ENCODE peak calls at places on chromosomes 7 and 10, in five cellular contexts. Y is HCT116, M is GM12878, Z is HepG2, S is K562. X is an unnamed sample.

GRCh38 chr10:8052344-8052969 is 2.0 kb upstream of the GATA3 start:
- DNase-seq in M (no peak), Y (no peak), S (no peak), Z (no peak), X (no peak)

GRCh38 chr10:114044251-114045070 is 795 bp downstream of the ADRB1 start:
- DNase-seq in S (no peak), Y (no peak), Z (no peak), M (no peak), X (no peak)

GRCh38 chr10:79349072-79349491 is 1.8 kb downstream of the PPIF start:
- DNase-seq in Z (no peak), Y (no peak), M (no peak), S (no peak), X (no peak)

GRCh38 chr10:90751107-90751997 is 106.5 kb downstream of the HTR7 start:
- DNase-seq in M (peak; percentile 27), S (peak; percentile 41), Y (peak; percentile 45), Z (peak; percentile 49), X (peak; percentile 77)

GRCh38 chr7:30755384-30756154 is 3.6 kb downstream of the INMT start:
- DNase-seq in Z (no peak), Y (no peak), S (no peak), M (no peak), X (no peak)

GRCh38 chr7:132161231-132161915 is 414.9 kb downstream of the PLXNA4 start:
- DNase-seq in Z (no peak), M (no peak), Y (no peak), S (peak; percentile 18), X (peak; percentile 4)

GRCh38 chr7:157310676-157311185 is 26.1 kb upstream of the DNAJB6 start:
- DNase-seq in Y (no peak), Z (no peak), S (no peak), M (no peak), X (no peak)

GRCh38 chr10:60573342-60573741 is 183.7 kb upstream of the ANK3 start:
- DNase-seq in M (no peak), S (no peak), Y (no peak), Z (no peak), X (no peak)

GRCh38 chr10:110485541-110485940 is 12.2 kb upstream of the DUSP5 start:
- DNase-seq in Z (no peak), S (no peak), Y (no peak), M (no peak), X (no peak)

GRCh38 chr10:30028006-30028441 is 31.4 kb downstream of the JCAD start:
- DNase-seq in Z (no peak), S (no peak), M (no peak), Y (no peak), X (no peak)

GRCh38 chr10:114304566-114305421 is 65.7 kb downstream of the VWA2 start:
- DNase-seq in Z (no peak), Y (no peak), M (no peak), S (no peak), X (peak; percentile 22)

GRCh38 chr7:133365892-133366291 is 113.0 kb downstream of the EXOC4 start:
- DNase-seq in M (no peak), Z (no peak), S (no peak), Y (no peak), X (no peak)

GRCh38 chr10:56095506-56096225 is 265.4 kb downstream of the ZWINT start:
- DNase-seq in Z (no peak), M (no peak), Y (no peak), S (no peak), X (no peak)

GRCh38 chr7:104017001-104017400 is 27.5 kb upstream of the RELN start:
- DNase-seq in Z (no peak), S (no peak), M (no peak), Y (no peak), X (no peak)

GRCh38 chr7:22216832-22217475 is 140.0 kb downstream of the RAPGEF5 start:
- DNase-seq in Z (no peak), S (no peak), M (no peak), Y (no peak), X (no peak)

GRCh38 chr7:43735802-43736603 is 6.7 kb upstream of the COA1 start:
- DNase-seq in Y (no peak), S (peak; percentile 81), Z (peak; percentile 41), M (peak; percentile 90), X (no peak)

GRCh38 chr7:111012152-111012551 is 78.8 kb upstream of the LRRN3 start:
- DNase-seq in Z (no peak), M (no peak), Y (no peak), S (no peak), X (no peak)

GRCh38 chr7:98352621-98353020 is 48.3 kb downstream of the BAIAP2L1 start:
- DNase-seq in M (no peak), S (no peak), Y (no peak), Z (no peak), X (no peak)

GRCh38 chr10:78974409-78975317 is 94.1 kb upstream of the ZMIZ1 start:
- DNase-seq in S (peak; percentile 84), Z (peak; percentile 76), M (no peak), Y (peak; percentile 47), X (peak; percentile 71)

GRCh38 chr10:36640626-36641025 is 484.8 kb upstream of the ANKRD30A start:
- DNase-seq in Y (no peak), Z (no peak), S (no peak), M (no peak), X (no peak)

GRCh38 chr7:11539853-11540252 is 292.1 kb downstream of the THSD7A start:
- DNase-seq in S (no peak), Z (no peak), M (no peak), Y (no peak), X (no peak)

GRCh38 chr7:106177295-106177690 is 65.2 kb upstream of the SYPL1 start:
- DNase-seq in M (no peak), S (no peak), Z (no peak), Y (no peak), X (no peak)

GRCh38 chr7:35025391-35025870 is 11.9 kb downstream of the DPY19L1 start:
- DNase-seq in M (no peak), Y (no peak), S (no peak), Z (no peak), X (peak; percentile 93)

GRCh38 chr7:44847509-44847919 is 373 bp downstream of the H2AZ2 start:
- DNase-seq in S (peak; percentile 91), M (peak; percentile 51), Y (peak; percentile 51), Z (peak; percentile 69), X (peak; percentile 87)

GRCh38 chr7:155388561-155388960 is 69.4 kb upstream of the EN2 start:
- DNase-seq in Z (no peak), S (no peak), Y (no peak), M (no peak), X (no peak)

GRCh38 chr10:51074238-51075028 is at the start of gene PRKG1:
- DNase-seq in S (no peak), M (no peak), Z (peak; percentile 5), Y (no peak), X (peak; percentile 87)

GRCh38 chr7:152887779-152888178 is 128.2 kb downstream of the ACTR3B start:
- DNase-seq in Z (no peak), Y (no peak), M (no peak), S (peak; percentile 38), X (no peak)

GRCh38 chr7:64947252-64948000 is 43.4 kb downstream of the ZNF117 start:
- DNase-seq in M (no peak), S (no peak), Z (no peak), Y (no peak), X (no peak)

GRCh38 chr10:5565671-5566581 is 41.2 kb downstream of the CALML3 start:
- DNase-seq in Z (no peak), S (no peak), Y (no peak), M (no peak), X (no peak)

GRCh38 chr7:42869131-42870020 is 42.5 kb downstream of the C7orf25 start:
- DNase-seq in Y (peak; percentile 10), Z (no peak), S (peak; percentile 47), M (peak; percentile 78), X (no peak)

GRCh38 chr7:157253850-157254249 is 83.0 kb upstream of the DNAJB6 start:
- DNase-seq in Z (no peak), M (no peak), S (no peak), Y (no peak), X (peak; percentile 49)

GRCh38 chr10:3813986-3814831 is 29.2 kb upstream of the KLF6 start:
- DNase-seq in S (no peak), M (no peak), Y (no peak), Z (peak; percentile 64), X (no peak)

GRCh38 chr10:51832652-51833383 is 133.4 kb upstream of the CSTF2T start:
- DNase-seq in M (peak; percentile 8), S (peak; percentile 2), Y (peak; percentile 79), Z (peak; percentile 44), X (no peak)

GRCh38 chr10:17406036-17406834 is 48.2 kb downstream of the ST8SIA6 start:
- DNase-seq in Z (no peak), Y (no peak), M (no peak), S (no peak), X (no peak)
- TF ChIP-seq JUND in Z (no peak), Y (no peak), M (no peak), S (no peak), X (no peak)

GRCh38 chr7:20778063-20778721 is 8.5 kb downstream of the SP8 start:
- DNase-seq in Z (no peak), M (no peak), Y (no peak), S (peak; percentile 36), X (no peak)
- TF ChIP-seq JUND in Z (no peak), M (no peak), Y (no peak), S (no peak), X (no peak)

DNA sequence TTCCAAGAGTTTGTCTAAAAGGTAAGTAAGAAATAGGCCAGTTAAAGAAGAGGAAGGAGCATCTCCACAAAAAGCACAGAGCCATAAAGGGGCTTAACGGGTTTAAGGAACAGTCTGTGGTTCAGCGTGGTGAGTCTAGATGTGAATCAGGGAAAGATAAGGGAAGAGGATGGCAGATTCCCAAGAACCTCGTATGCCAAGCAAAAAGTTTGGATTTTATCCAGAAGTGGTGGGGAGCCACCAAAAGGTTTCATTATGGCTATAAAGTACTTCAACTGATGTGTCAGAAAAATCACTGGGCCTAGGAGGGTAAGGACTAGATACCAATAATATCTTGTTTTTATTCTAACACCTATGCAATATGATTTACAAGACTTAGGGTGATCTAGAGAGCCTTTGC is 161.9 kb upstream of the PTER start:
- DNase-seq in Z (no peak), M (no peak), Y (no peak), S (no peak), X (no peak)
- TF ChIP-seq JUND in Z (no peak), M (no peak), Y (no peak), S (no peak), X (no peak)

GRCh38 chr7:36406156-36406555 is 16.5 kb downstream of the ANLN start:
- DNase-seq in Z (no peak), M (no peak), S (no peak), Y (no peak), X (no peak)

GRCh38 chr7:36409180-36409579 is 19.5 kb downstream of the ANLN start:
- DNase-seq in S (no peak), Z (no peak), M (no peak), Y (no peak), X (no peak)

GRCh38 chr7:36405409-36405803 is 15.7 kb downstream of the ANLN start:
- DNase-seq in Y (no peak), S (no peak), Z (no peak), M (no peak), X (no peak)

GRCh38 chr7:36407636-36408550 is 18.2 kb downstream of the ANLN start:
- DNase-seq in M (no peak), S (no peak), Z (no peak), Y (no peak), X (no peak)

DNA sequence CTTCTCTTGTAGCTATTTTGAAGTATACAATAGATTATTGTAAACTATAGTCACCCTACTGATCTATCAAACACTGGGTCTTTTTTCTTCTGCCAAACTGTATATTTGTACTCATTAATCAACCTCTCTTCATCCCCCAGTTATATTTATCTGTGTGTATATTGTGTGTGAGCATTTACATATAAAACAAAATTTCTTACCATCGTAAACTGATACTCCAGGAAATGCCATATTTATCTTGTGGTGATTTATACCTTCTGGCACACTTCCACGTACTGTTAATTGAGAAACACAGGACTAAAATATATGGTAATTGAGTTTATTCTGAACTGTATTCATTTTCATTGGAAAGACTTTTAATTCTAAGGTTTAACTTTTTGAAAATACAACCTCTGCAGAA is 18.9 kb downstream of the ANLN start:
- DNase-seq in M (no peak), S (no peak), Z (no peak), Y (no peak), X (no peak)
- TF ChIP-seq JUND in M (no peak), S (no peak), Z (no peak), Y (no peak), X (no peak)